ENCODE peak calls at places on chromosomes 7 and 10, in seven cellular contexts. F is neural progenitor cell, Q is PC-3, O is HCT116, D is GM23248, P is SK-N-SH, U is MM.1S. T is an unnamed sample. For H4K20me1, the result is how much of the 10 kb centered on the place peaks cover.

GRCh38 chr10:5812283-5813090 is 747 bp downstream of the GDI2 start:
- DNase-seq in F (peak), Q (no peak), O (no peak), D (peak), P (peak), U (peak), T (peak)

GRCh38 chr10:14659626-14660196 is 115.0 kb downstream of the FAM107B start:
- DNase-seq in F (no peak), Q (no peak), O (no peak), D (peak), P (no peak), U (peak), T (peak)

GRCh38 chr7:3272691-3273141 is 28.3 kb upstream of the SDK1 start:
- DNase-seq in F (no peak), Q (peak), O (peak), D (no peak), P (no peak), U (no peak), T (no peak)

GRCh38 chr10:93075369-93076221 is 1.9 kb downstream of the CYP26A1 start:
- DNase-seq in F (peak), Q (no peak), O (no peak), D (peak), P (no peak), U (peak), T (no peak)

GRCh38 chr10:93408788-93409187 is 73.3 kb downstream of the MYOF start:
- DNase-seq in F (no peak), Q (no peak), O (no peak), D (no peak), P (no peak), U (no peak), T (no peak)

GRCh38 chr7:79877874-79878465 is 256.7 kb upstream of the GNAI1 start:
- DNase-seq in F (no peak), Q (no peak), O (no peak), D (peak), P (peak), U (no peak), T (no peak)

GRCh38 chr7:83934118-83934734 is 260.4 kb downstream of the SEMA3A start:
- DNase-seq in F (no peak), Q (peak), O (no peak), D (peak), P (no peak), U (peak), T (no peak)

GRCh38 chr10:94403034-94403822 is 887 bp downstream of the TBC1D12 start:
- DNase-seq in F (peak), Q (peak), O (peak), D (peak), P (peak), U (peak), T (peak)

GRCh38 chr7:6545398-6546126 is 5.7 kb downstream of the GRID2IP start:
- DNase-seq in F (no peak), Q (no peak), O (no peak), D (no peak), P (no peak), U (peak), T (no peak)

GRCh38 chr10:46541017-46541661 is 15.3 kb downstream of the GPRIN2 start:
- DNase-seq in F (peak), Q (no peak), O (no peak), D (peak), P (peak), U (no peak), T (no peak)

GRCh38 chr10:61406282-61406681 is 46.9 kb downstream of the TMEM26 start:
- DNase-seq in F (no peak), Q (no peak), O (no peak), D (peak), P (no peak), U (no peak), T (no peak)

GRCh38 chr10:61409132-61409531 is 44.0 kb downstream of the TMEM26 start:
- DNase-seq in F (peak), Q (no peak), O (no peak), D (no peak), P (no peak), U (no peak), T (no peak)

GRCh38 chr10:61410353-61410752 is 42.8 kb downstream of the TMEM26 start:
- DNase-seq in F (no peak), Q (no peak), O (no peak), D (no peak), P (no peak), U (no peak), T (no peak)

GRCh38 chr10:61404771-61405170 is 48.4 kb downstream of the TMEM26 start:
- DNase-seq in F (no peak), Q (peak), O (no peak), D (peak), P (no peak), U (no peak), T (no peak)

GRCh38 chr10:61408065-61408464 is 45.1 kb downstream of the TMEM26 start:
- DNase-seq in F (no peak), Q (no peak), O (no peak), D (no peak), P (no peak), U (no peak), T (no peak)
- TF ChIP-seq EZH2phosphoT487 in F (no peak), Q (no peak), O (no peak), D (no peak), P (no peak), U (no peak), T (no peak)

DNA sequence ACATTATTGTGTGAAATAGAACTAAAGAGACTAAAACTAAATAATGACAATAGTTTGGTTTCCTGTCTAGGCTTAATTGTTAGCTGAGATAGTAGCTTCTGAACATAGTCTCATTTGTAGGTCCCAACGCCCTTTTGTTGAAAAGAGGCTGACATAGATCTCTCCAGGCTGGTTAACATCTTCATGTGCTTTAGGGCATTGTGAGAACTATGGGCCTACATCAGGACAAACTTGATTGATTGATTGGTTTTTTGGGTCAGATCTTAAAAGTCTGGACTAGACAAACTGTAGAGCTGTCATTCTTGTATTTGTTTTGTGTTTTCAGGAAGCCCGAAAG is 869 bp downstream of the CHCHD1 start:
- DNase-seq in F (no peak), Q (no peak), O (no peak), D (no peak), P (no peak), U (no peak), T (no peak)
- H4K20me1 ChIP-seq in F (under half), Q (under half), O (under half), D (under half), P (under half), U (under half), T (under half)

GRCh38 chr7:573496-574295 is 54.0 kb upstream of the PDGFA start:
- DNase-seq in F (no peak), Q (no peak), O (no peak), D (no peak), P (no peak), U (no peak), T (no peak)
- TF ChIP-seq EZH2phosphoT487 in F (no peak), Q (no peak), O (no peak), D (no peak), P (no peak), U (no peak), T (no peak)

GRCh38 chr10:104259999-104260774 is 5.5 kb downstream of the GSTO1 start:
- DNase-seq in F (no peak), Q (no peak), O (no peak), D (peak), P (no peak), U (no peak), T (no peak)
- H4K20me1 ChIP-seq in F (under half), Q (under half), O (under half), D (under half), P (under half), U (under half), T (under half)

T was measured in OCI-LY7.